ENCODE peak calls at places on chromosomes 12 and 14, in five cellular contexts. H, I, B, O and G are unnamed samples.

GRCh38 chr12:23855813-23856212 is 93.7 kb downstream of the SOX5 start:
- DNase-seq in H (no peak), I (no peak), B (no peak), O (no peak), G (no peak)

GRCh38 chr14:67881225-67881624 is 61.6 kb downstream of the RAD51B start:
- DNase-seq in H (no peak), I (no peak), B (no peak), O (no peak), G (no peak)

GRCh38 chr12:51028126-51028810 is 2.1 kb upstream of the SLC11A2 start:
- DNase-seq in H (no peak), I (no peak), B (no peak), O (peak), G (no peak)

GRCh38 chr12:6346942-6347341 is 5.1 kb upstream of the TNFRSF1A start:
- DNase-seq in H (no peak), I (no peak), B (no peak), O (no peak), G (no peak)

GRCh38 chr12:111412007-111412829 is 6.5 kb downstream of the SH2B3 start:
- DNase-seq in H (no peak), I (no peak), B (peak), O (no peak), G (no peak)

GRCh38 chr14:75044322-75044721 is 6.9 kb downstream of the MLH3 start:
- DNase-seq in H (no peak), I (no peak), B (no peak), O (no peak), G (no peak)

GRCh38 chr12:13945641-13946040 is 35.8 kb downstream of the GRIN2B start:
- DNase-seq in H (no peak), I (no peak), B (no peak), O (no peak), G (peak)

GRCh38 chr14:52313903-52314481 is at the start of gene PTGER2:
- DNase-seq in H (peak), I (peak), B (peak), O (no peak), G (peak)

GRCh38 chr14:94062344-94062904 is 18.6 kb downstream of the DDX24 start:
- DNase-seq in H (no peak), I (no peak), B (no peak), O (no peak), G (peak)

GRCh38 chr12:11812558-11813421 is 163.3 kb downstream of the ETV6 start:
- DNase-seq in H (no peak), I (no peak), B (peak), O (no peak), G (no peak)

GRCh38 chr14:74660167-74660566 is 48.1 kb upstream of the LTBP2 start:
- DNase-seq in H (no peak), I (no peak), B (no peak), O (no peak), G (no peak)

GRCh38 chr12:67937822-67938221 is 51.4 kb upstream of the IFNG-AS1 start:
- DNase-seq in H (no peak), I (no peak), B (no peak), O (no peak), G (no peak)

GRCh38 chr14:76786556-76786955 is 25.3 kb downstream of the VASH1 start:
- DNase-seq in H (no peak), I (no peak), B (no peak), O (no peak), G (peak)

GRCh38 chr12:92290881-92291280 is 145.2 kb upstream of the BTG1 start:
- DNase-seq in H (no peak), I (no peak), B (no peak), O (no peak), G (no peak)

GRCh38 chr12:18689781-18690180 is 48.0 kb downstream of the PLCZ1 start:
- DNase-seq in H (no peak), I (no peak), B (no peak), O (no peak), G (no peak)
- H3K27ac ChIP-seq in H (no peak), I (no peak), B (no peak), O (no peak), G (no peak)

DNA sequence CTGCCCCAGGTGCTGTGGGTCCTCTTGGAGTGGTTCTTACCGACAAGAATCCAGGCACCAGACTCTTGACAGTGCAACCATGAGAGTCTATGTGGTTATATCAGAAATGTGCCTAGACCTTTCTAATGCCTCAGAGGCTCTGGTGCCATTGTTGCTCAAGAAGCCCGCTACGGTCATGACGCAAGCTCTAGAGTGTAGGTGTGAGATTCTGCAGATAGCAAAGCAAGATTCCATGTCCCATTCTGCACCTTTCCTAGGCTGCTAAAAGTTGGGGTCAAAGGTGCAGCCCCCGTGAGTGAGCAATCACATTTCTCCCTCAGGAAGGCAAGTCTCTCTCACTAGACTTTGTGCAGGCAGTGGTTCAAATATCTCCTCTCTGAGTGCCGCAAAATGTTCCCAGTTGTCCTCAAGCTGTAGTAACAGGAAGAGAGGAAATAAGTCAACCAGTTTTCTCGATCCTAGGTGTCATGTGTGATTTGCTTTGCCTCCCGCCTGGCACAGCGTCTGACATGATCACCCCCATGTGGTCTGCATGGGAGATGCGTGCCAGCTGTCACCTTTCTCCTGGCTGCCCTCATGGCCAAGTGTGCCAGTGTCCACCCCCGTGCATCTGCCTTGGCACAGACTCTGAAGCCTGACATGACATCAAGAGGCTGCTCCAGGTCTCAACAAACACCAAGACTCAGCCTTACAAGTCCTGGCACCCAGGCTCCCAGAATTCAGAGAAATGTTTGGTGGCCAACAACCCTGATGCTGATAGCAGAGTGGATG is 122.5 kb upstream of the COCH start:
- DNase-seq in H (no peak), I (no peak), B (peak), O (no peak), G (no peak)
- TF ChIP-seq CTCF in H (no peak), I (no peak), B (no peak), O (peak), G (no peak)

GRCh38 chr12:25829192-25829591 is 129.3 kb upstream of the RASSF8 start:
- DNase-seq in H (no peak), I (no peak), B (no peak), O (no peak), G (no peak)
- TF ChIP-seq EP300 in H (peak), I (peak), B (peak), O (no peak), G (peak)

DNA sequence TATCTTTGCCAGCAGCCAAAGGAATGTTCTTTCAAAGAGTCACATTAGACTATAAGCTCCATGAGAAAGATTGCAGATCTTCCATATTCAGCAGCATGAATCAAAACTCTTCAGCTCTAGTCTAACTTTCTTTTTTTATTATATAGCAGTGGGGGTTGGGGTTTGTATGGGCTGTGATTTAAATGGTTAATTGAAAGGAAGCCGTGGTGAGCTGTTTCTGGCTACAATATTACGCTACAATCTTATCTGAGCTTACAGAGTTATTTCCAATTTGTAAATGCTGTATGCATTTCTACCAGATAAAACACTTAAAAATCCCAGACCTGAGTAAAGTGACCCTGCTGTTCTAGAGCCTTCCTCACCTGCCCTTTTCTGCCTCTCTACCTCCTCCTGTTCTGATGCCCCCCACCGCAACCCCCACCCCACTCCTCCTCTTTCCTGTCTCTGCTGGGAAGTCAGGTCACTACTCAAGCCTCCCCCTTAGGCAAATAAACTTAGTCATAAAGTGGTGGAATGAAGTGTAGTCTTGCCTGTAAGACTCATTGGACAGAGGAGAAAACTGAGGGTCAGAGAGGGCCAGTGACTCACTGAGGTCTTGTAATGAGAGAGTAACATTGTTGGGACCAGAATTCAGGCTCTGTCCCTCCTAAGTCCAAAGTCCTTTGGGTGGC is 1089.5 kb downstream of the BCL11B start:
- DNase-seq in H (no peak), I (no peak), B (no peak), O (no peak), G (no peak)
- H3K27ac ChIP-seq in H (no peak), I (no peak), B (no peak), O (no peak), G (no peak)

DNA sequence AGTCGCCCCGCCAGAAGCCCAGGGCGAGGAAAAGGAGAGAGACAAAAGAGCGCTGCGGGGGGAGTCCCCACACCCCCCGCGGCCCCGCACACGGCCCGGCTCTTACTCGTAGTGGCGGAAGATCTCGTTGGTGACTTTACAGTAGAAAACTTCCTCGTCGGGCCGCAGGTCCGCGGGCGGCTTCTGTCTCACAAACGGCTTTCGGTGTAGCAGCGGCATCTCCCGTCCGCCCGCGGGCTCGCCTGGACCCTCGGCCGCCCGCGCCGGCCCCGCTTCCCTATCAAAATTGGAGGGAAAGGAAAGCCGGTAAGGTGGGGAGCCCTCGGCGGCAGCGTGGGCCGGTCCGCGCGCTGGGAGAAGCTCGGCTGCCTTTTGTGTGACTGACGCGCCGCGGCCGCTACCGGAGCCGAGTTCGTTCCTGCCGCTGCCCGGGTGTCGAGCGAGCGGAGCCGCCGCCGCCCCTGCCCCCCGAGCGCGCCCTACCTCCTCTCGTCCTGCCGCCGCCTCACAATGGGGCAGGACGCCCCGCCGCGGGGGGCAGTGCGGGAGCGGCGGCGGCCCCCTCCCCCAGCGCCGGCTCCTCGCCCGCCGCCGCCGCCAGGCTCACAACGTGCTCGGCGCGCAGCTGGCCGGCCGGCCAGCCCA is 652 bp downstream of the BAZ1A start:
- DNase-seq in H (peak), I (peak), B (peak), O (no peak), G (no peak)
- TF ChIP-seq CTCF in H (no peak), I (no peak), B (no peak), O (no peak), G (no peak)

DNA sequence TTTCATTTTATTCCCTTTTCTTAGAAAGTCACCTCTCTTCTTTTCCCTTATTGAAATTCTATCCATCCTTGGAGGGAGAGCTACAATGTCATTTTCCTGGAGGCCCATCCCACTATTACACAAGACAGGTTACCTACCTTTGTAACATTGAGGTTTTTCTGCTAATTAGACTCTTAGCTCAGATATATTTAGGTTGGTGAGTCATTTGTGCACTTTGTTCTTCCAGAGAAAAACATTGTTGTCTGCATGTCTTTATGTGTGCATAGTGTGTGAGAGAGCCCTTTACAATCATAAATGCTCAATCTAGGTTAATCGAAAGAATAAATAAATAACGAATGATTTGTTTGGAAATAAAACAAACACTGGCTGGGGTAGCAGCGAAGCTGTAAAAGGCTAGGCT is 191.8 kb downstream of the DACT1 start:
- DNase-seq in H (no peak), I (no peak), B (no peak), O (no peak), G (no peak)
- TF ChIP-seq EP300 in H (no peak), I (no peak), B (no peak), O (no peak), G (no peak)

GRCh38 chr14:104169005-104169764 is 30.8 kb downstream of the KIF26A start:
- DNase-seq in H (no peak), I (no peak), B (no peak), O (no peak), G (no peak)

GRCh38 chr14:104171029-104171697 is 32.8 kb downstream of the KIF26A start:
- DNase-seq in H (peak), I (no peak), B (no peak), O (peak), G (no peak)

GRCh38 chr14:104169765-104170113 is 31.4 kb downstream of the KIF26A start:
- DNase-seq in H (no peak), I (no peak), B (no peak), O (no peak), G (no peak)

GRCh38 chr14:104166698-104167097 is 28.3 kb downstream of the KIF26A start:
- DNase-seq in H (no peak), I (no peak), B (no peak), O (no peak), G (no peak)

DNA sequence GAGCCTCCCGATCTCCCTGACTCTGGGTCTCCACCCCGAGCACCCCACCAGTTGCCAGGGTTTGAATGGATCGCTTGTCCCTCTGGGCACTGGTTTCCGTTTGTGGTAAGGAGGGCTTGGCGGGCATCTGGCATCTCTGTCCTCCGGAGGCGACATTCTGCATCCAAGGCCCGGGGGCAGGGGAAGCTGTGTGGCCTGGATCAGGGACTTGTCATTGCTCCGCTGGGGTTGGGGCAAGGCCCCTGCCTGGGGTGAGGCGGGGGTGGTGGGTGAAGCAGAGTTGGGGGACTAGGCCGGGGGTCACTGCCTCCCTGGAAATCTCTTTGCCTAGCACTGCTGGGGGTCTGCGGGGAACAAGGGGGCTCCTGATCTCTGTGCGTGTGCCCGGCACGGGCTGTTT is 30.2 kb downstream of the KIF26A start:
- DNase-seq in H (no peak), I (no peak), B (peak), O (no peak), G (no peak)
- H3K27ac ChIP-seq in H (no peak), I (no peak), B (peak), O (no peak), G (no peak)